ENCODE peak calls at places on chromosomes 4 and X, in eight cellular contexts. R, H, P, B, F, Y, L and W are unnamed samples.

GRCh38 chr4:187042251-187042650 is 318.6 kb upstream of the FAT1 start:
- DNase-seq in R (no peak), H (no peak), P (no peak), B (no peak), F (no peak), Y (no peak), L (no peak), W (no peak)

GRCh38 chr4:87046111-87046510 is 111.3 kb downstream of the AFF1 start:
- DNase-seq in R (peak), H (no peak), P (no peak), B (no peak), F (no peak), Y (no peak), L (no peak), W (no peak)

GRCh38 chrX:7083468-7084396 is 63.8 kb upstream of the STS start:
- DNase-seq in R (peak), H (peak), P (no peak), B (peak), F (no peak), Y (no peak), L (peak), W (no peak)

GRCh38 chr4:126560794-126561193 is 1072.0 kb upstream of the INTU start:
- DNase-seq in R (no peak), H (no peak), P (no peak), B (no peak), F (no peak), Y (no peak), L (peak), W (no peak)

GRCh38 chr4:84499065-84499982 is at the start of gene NKX6-1:
- DNase-seq in R (peak), H (peak), P (peak), B (no peak), F (peak), Y (peak), L (peak), W (peak)

GRCh38 chr4:107219681-107220080 is 183.6 kb upstream of the DKK2 start:
- DNase-seq in R (no peak), H (no peak), P (no peak), B (no peak), F (no peak), Y (no peak), L (no peak), W (no peak)

GRCh38 chr4:143023519-143023918 is 161.2 kb upstream of the USP38 start:
- DNase-seq in R (peak), H (no peak), P (no peak), B (no peak), F (no peak), Y (no peak), L (peak), W (no peak)

GRCh38 chr4:1685604-1686150 is 1.6 kb upstream of the FAM53A start:
- DNase-seq in R (no peak), H (no peak), P (no peak), B (no peak), F (no peak), Y (no peak), L (no peak), W (no peak)

GRCh38 chrX:53256446-53257041 is 24.8 kb downstream of the IQSEC2 start:
- DNase-seq in R (no peak), H (no peak), P (no peak), B (no peak), F (peak), Y (peak), L (no peak), W (peak)

GRCh38 chr4:80104927-80105326 is 31.9 kb upstream of the ANTXR2 start:
- DNase-seq in R (no peak), H (no peak), P (no peak), B (no peak), F (no peak), Y (no peak), L (no peak), W (no peak)

GRCh38 chrX:149982310-149982709 is 44.0 kb upstream of the EOLA2 start:
- DNase-seq in R (no peak), H (no peak), P (no peak), B (no peak), F (no peak), Y (no peak), L (no peak), W (no peak)

DNA sequence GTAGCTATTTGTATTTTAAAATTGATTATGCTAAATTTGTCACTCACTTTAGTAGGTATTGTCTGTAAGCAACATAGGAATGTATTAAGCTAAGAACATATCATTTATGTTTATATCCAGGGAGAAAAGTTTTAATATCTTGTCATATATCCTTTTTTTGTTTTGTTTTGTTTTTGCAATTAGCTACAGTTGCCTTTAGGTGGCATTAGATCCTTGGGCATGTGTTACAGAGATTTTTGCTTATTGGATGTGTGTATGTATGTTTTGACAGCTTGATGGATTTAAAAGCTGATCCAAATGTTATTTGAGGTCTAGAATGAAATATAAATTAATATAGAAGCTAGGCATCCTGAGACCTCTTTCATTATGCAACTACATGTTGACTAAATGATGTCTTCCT is 36.1 kb upstream of the OTUD4 start:
- DNase-seq in R (peak), H (peak), P (no peak), B (peak), F (no peak), Y (peak), L (peak), W (peak)
- TF ChIP-seq EZH2phosphoT487 in R (no peak), H (no peak), P (no peak), B (no peak), F (no peak), Y (no peak), L (no peak), W (no peak)

GRCh38 chrX:111867236-111867635 is 8.7 kb upstream of the TRPC5OS start:
- DNase-seq in R (no peak), H (no peak), P (no peak), B (no peak), F (no peak), Y (no peak), L (no peak), W (no peak)

GRCh38 chrX:111874241-111874640 is 1.7 kb upstream of the TRPC5OS start:
- DNase-seq in R (no peak), H (no peak), P (no peak), B (no peak), F (no peak), Y (no peak), L (no peak), W (no peak)

GRCh38 chrX:111869639-111870034 is 6.3 kb upstream of the TRPC5OS start:
- DNase-seq in R (peak), H (peak), P (peak), B (peak), F (peak), Y (peak), L (peak), W (peak)

DNA sequence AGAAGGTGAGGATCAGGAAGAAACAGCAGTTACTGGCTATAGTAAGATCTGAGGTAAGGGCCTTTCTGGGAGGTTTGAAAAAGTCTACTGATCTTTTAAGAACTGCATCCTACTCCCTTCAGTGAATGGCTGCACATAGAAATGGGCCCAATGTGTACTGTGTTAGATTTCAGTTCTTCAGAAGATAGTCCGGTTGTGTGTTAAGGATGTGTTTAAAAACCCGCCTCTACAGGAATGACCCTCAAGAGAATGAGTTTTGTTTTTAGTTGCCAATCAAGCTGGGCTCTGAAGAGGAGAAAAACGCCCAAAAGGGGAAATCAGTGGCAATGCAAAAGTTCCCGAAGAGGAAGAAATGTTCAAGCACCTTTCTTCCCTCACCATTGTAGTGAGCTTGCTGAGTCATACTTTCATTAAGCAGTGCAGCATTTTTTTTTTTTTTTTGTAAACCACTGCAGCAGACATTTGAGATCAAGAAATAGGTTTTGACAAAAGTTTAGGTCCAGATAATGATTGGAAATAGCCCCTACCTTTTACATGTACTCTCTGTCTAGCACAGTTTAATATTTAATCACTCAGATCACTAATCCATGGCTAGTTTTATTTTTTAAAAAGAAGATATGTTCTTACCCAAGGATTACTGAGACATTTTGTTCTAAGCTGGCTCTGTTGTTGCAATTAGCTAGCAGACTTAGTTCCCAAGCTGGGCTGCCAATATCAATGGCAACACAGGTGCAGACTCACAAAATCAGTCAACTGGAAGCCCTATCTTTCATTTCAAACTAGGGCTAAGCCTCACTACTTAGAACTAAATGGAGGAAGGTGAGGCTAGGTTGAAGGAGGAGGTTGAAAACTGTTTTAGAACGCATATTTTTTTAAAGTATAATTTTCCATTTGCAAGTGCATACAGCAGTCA is 7.0 kb upstream of the TRPC5OS start:
- DNase-seq in R (peak), H (no peak), P (peak), B (peak), F (peak), Y (no peak), L (peak), W (no peak)
- TF ChIP-seq EZH2phosphoT487 in R (no peak), H (no peak), P (no peak), B (no peak), F (no peak), Y (no peak), L (no peak), W (no peak)

GRCh38 chr4:25847329-25847728 is 15.5 kb downstream of the SEL1L3 start:
- DNase-seq in R (no peak), H (no peak), P (no peak), B (no peak), F (no peak), Y (no peak), L (no peak), W (no peak)

GRCh38 chr4:25844957-25845712 is 17.7 kb downstream of the SEL1L3 start:
- DNase-seq in R (no peak), H (no peak), P (no peak), B (no peak), F (no peak), Y (no peak), L (no peak), W (no peak)

GRCh38 chr4:25842229-25842840 is 20.5 kb downstream of the SEL1L3 start:
- DNase-seq in R (no peak), H (no peak), P (no peak), B (peak), F (peak), Y (no peak), L (no peak), W (peak)

GRCh38 chr4:25845841-25846653 is 16.7 kb downstream of the SEL1L3 start:
- DNase-seq in R (no peak), H (no peak), P (no peak), B (no peak), F (no peak), Y (no peak), L (no peak), W (peak)

GRCh38 chr4:25843340-25844097 is 19.3 kb downstream of the SEL1L3 start:
- DNase-seq in R (peak), H (no peak), P (no peak), B (peak), F (no peak), Y (no peak), L (peak), W (no peak)
- TF ChIP-seq EZH2phosphoT487 in R (no peak), H (no peak), P (no peak), B (no peak), F (no peak), Y (no peak), L (no peak), W (no peak)

DNA sequence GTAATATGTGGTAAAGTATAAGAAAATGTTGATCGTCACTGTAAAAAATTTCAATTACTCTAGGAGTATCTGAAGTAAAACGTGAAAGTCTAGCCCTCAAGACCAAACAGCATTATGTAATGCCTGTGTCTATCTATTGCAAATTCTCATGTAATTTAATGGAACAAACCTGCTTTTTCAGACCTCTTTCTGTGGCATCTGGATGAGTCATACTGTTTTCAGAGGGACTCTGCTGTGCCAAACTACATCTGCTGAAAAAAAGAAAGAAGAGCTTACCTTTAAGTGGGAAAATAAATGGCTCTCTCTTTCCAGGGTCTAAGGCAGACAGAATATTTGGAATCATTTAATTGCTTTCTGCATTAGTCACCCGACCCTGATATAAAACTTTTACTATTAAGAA is 89.8 kb upstream of the ARMCX2 start:
- DNase-seq in R (peak), H (no peak), P (no peak), B (no peak), F (no peak), Y (no peak), L (peak), W (no peak)
- TF ChIP-seq EZH2phosphoT487 in R (no peak), H (no peak), P (no peak), B (no peak), F (no peak), Y (no peak), L (no peak), W (no peak)

GRCh38 chr4:125547842-125548241 is 233.1 kb downstream of the FAT4 start:
- DNase-seq in R (peak), H (no peak), P (peak), B (no peak), F (no peak), Y (no peak), L (no peak), W (no peak)
- TF ChIP-seq EZH2phosphoT487 in R (no peak), H (no peak), P (no peak), B (no peak), F (no peak), Y (no peak), L (no peak), W (no peak)

GRCh38 chrX:70979136-70979762 is 48.4 kb upstream of the SLC7A3 start:
- DNase-seq in R (peak), H (no peak), P (peak), B (no peak), F (peak), Y (peak), L (peak), W (peak)
- TF ChIP-seq EZH2phosphoT487 in R (no peak), H (no peak), P (no peak), B (no peak), F (no peak), Y (no peak), L (no peak), W (no peak)

GRCh38 chr4:174394915-174395314 is 111.2 kb downstream of the CEP44 start:
- DNase-seq in R (peak), H (no peak), P (no peak), B (no peak), F (no peak), Y (no peak), L (peak), W (no peak)
- TF ChIP-seq EZH2phosphoT487 in R (peak), H (no peak), P (no peak), B (no peak), F (no peak), Y (no peak), L (no peak), W (no peak)

DNA sequence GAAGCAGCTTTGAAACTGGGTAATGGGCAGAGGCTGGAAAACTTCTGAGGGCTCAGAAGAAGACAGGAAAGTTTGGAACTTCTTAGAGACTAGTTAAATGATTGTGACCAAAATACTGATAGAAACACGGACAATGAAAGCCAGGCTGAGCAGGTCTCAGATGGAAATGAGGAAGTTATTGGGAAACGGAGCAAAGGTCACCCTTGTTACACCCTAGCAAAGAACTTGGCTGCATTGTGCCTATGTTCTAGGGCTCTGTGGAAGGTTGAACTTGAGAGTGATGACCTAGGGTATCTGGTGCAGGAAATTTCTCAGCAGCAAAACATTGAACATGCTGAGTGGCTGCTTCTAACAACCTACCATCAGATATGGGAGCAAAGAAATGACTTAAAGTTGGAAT is 50.8 kb upstream of the FBXW7 start:
- DNase-seq in R (no peak), H (no peak), P (no peak), B (no peak), F (no peak), Y (no peak), L (no peak), W (no peak)
- TF ChIP-seq EZH2phosphoT487 in R (no peak), H (no peak), P (no peak), B (no peak), F (no peak), Y (no peak), L (no peak), W (no peak)

GRCh38 chrX:2371026-2371778 is 129.6 kb downstream of the DHRSX start:
- DNase-seq in R (no peak), H (no peak), P (no peak), B (no peak), F (no peak), Y (no peak), L (no peak), W (peak)

GRCh38 chrX:2376166-2376565 is 124.6 kb downstream of the DHRSX start:
- DNase-seq in R (no peak), H (no peak), P (no peak), B (no peak), F (no peak), Y (no peak), L (no peak), W (no peak)

GRCh38 chrX:2374086-2374485 is 126.7 kb downstream of the DHRSX start:
- DNase-seq in R (peak), H (no peak), P (no peak), B (no peak), F (no peak), Y (no peak), L (no peak), W (no peak)

GRCh38 chrX:2373615-2374014 is 127.2 kb downstream of the DHRSX start:
- DNase-seq in R (no peak), H (no peak), P (no peak), B (no peak), F (no peak), Y (no peak), L (no peak), W (no peak)

GRCh38 chrX:2370436-2370835 is 130.3 kb downstream of the DHRSX start:
- DNase-seq in R (peak), H (no peak), P (no peak), B (no peak), F (no peak), Y (no peak), L (no peak), W (no peak)
- TF ChIP-seq EZH2phosphoT487 in R (no peak), H (no peak), P (no peak), B (no peak), F (no peak), Y (no peak), L (no peak), W (no peak)

DNA sequence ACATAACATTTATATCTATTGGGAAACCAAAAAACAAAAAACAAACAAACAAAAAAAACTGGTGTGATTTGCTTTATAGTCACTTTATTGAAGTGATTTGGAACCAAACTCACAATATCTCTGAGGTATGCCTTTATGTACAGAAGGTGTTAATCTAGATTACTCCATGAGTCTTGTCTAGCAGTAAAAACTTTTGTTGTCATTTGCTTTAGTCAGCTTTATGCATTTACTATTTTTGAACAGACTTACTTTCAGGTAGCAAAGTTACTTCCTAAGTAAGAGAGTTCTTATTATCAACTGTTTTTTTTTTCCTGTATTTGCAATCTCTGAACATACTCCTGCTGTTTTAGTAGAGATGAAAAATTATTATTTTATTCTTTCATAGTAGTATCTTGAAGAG is 39.5 kb downstream of the RAP1GDS1 start:
- DNase-seq in R (no peak), H (no peak), P (no peak), B (peak), F (no peak), Y (no peak), L (no peak), W (no peak)
- TF ChIP-seq EZH2phosphoT487 in R (no peak), H (no peak), P (no peak), B (no peak), F (no peak), Y (no peak), L (no peak), W (no peak)